ENCODE peak calls at places on chromosomes 7 and 10, in five cellular contexts. One of them, this sample, is unnamed.

GRCh38 chr7:47266799-47267198 is 315.1 kb downstream of the TNS3 start:
- DNase-seq in DND-41: no peak
- DNase-seq in mesenchymal stem cell: peak
- DNase-seq in hepatocyte: peak
- DNase-seq in HCT116: no peak
- DNase-seq in this sample: no peak

GRCh38 chr7:109246330-109247077 is 676.8 kb downstream of the DNAJB9 start:
- DNase-seq in DND-41: no peak
- DNase-seq in mesenchymal stem cell: no peak
- DNase-seq in hepatocyte: no peak
- DNase-seq in HCT116: peak
- DNase-seq in this sample: no peak

GRCh38 chr10:71933651-71934050 is 30.5 kb upstream of the CHST3 start:
- DNase-seq in DND-41: peak
- DNase-seq in mesenchymal stem cell: no peak
- DNase-seq in hepatocyte: no peak
- DNase-seq in HCT116: no peak
- DNase-seq in this sample: no peak

GRCh38 chr10:61941202-61941651 is 39.7 kb downstream of the ARID5B start:
- DNase-seq in DND-41: no peak
- DNase-seq in mesenchymal stem cell: peak
- DNase-seq in hepatocyte: no peak
- DNase-seq in HCT116: no peak
- DNase-seq in this sample: no peak

GRCh38 chr7:155644971-155645509 is 579 bp downstream of the RBM33 start:
- DNase-seq in DND-41: peak
- DNase-seq in mesenchymal stem cell: peak
- DNase-seq in hepatocyte: peak
- DNase-seq in HCT116: no peak
- DNase-seq in this sample: peak

GRCh38 chr7:89776980-89777379 is 377.3 kb upstream of the STEAP1 start:
- DNase-seq in DND-41: no peak
- DNase-seq in mesenchymal stem cell: no peak
- DNase-seq in hepatocyte: no peak
- DNase-seq in HCT116: no peak
- DNase-seq in this sample: no peak

GRCh38 chr10:114868801-114869200 is 47.2 kb downstream of the FHIP2A start:
- DNase-seq in DND-41: no peak
- DNase-seq in mesenchymal stem cell: peak
- DNase-seq in hepatocyte: no peak
- DNase-seq in HCT116: no peak
- DNase-seq in this sample: no peak

GRCh38 chr7:48101880-48102448 is 12.9 kb downstream of the UPP1 start:
- DNase-seq in DND-41: no peak
- DNase-seq in mesenchymal stem cell: no peak
- DNase-seq in hepatocyte: no peak
- DNase-seq in HCT116: no peak
- DNase-seq in this sample: peak

GRCh38 chr10:6445671-6446278 is 134.3 kb downstream of the PRKCQ start:
- DNase-seq in DND-41: peak
- DNase-seq in mesenchymal stem cell: peak
- DNase-seq in hepatocyte: peak
- DNase-seq in HCT116: peak
- DNase-seq in this sample: peak

GRCh38 chr7:143372070-143372469 is 9.1 kb upstream of the ZYX start:
- DNase-seq in DND-41: peak
- DNase-seq in mesenchymal stem cell: no peak
- DNase-seq in hepatocyte: no peak
- DNase-seq in HCT116: no peak
- DNase-seq in this sample: no peak

GRCh38 chr7:6556196-6556595 is 4.9 kb upstream of the GRID2IP start:
- DNase-seq in DND-41: no peak
- DNase-seq in mesenchymal stem cell: no peak
- DNase-seq in hepatocyte: peak
- DNase-seq in HCT116: no peak
- DNase-seq in this sample: peak

GRCh38 chr10:43202657-43203490 is 64.0 kb downstream of the RASGEF1A start:
- DNase-seq in DND-41: no peak
- DNase-seq in mesenchymal stem cell: no peak
- DNase-seq in hepatocyte: peak
- DNase-seq in HCT116: no peak
- DNase-seq in this sample: peak

GRCh38 chr7:78673272-78673671 is 780.2 kb downstream of the MAGI2 start:
- DNase-seq in DND-41: no peak
- DNase-seq in mesenchymal stem cell: no peak
- DNase-seq in hepatocyte: no peak
- DNase-seq in HCT116: no peak
- DNase-seq in this sample: no peak

GRCh38 chr10:45427305-45427955 is 53.4 kb downstream of the ALOX5 start:
- DNase-seq in DND-41: no peak
- DNase-seq in mesenchymal stem cell: no peak
- DNase-seq in hepatocyte: no peak
- DNase-seq in HCT116: no peak
- DNase-seq in this sample: no peak

GRCh38 chr7:116075351-116076145 is 45.0 kb upstream of the TFEC start:
- DNase-seq in DND-41: peak
- DNase-seq in mesenchymal stem cell: peak
- DNase-seq in hepatocyte: no peak
- DNase-seq in HCT116: no peak
- DNase-seq in this sample: no peak

GRCh38 chr10:44923611-44924010 is 12.5 kb downstream of the TMEM72 start:
- DNase-seq in DND-41: no peak
- DNase-seq in mesenchymal stem cell: no peak
- DNase-seq in hepatocyte: no peak
- DNase-seq in HCT116: no peak
- DNase-seq in this sample: no peak

GRCh38 chr10:132563485-132564248 is 26.1 kb downstream of the INPP5A start:
- DNase-seq in DND-41: no peak
- DNase-seq in mesenchymal stem cell: no peak
- DNase-seq in hepatocyte: no peak
- DNase-seq in HCT116: no peak
- DNase-seq in this sample: peak

GRCh38 chr7:17090751-17091150 is 207.7 kb upstream of the AHR start:
- DNase-seq in DND-41: no peak
- DNase-seq in mesenchymal stem cell: no peak
- DNase-seq in hepatocyte: no peak
- DNase-seq in HCT116: no peak
- DNase-seq in this sample: no peak

GRCh38 chr7:93212881-93213280 is 13.4 kb downstream of the HEPACAM2 start:
- DNase-seq in DND-41: no peak
- DNase-seq in mesenchymal stem cell: no peak
- DNase-seq in hepatocyte: no peak
- DNase-seq in HCT116: no peak
- DNase-seq in this sample: no peak

GRCh38 chr7:55478700-55479099 is 93.6 kb downstream of the VOPP1 start:
- DNase-seq in DND-41: no peak
- DNase-seq in mesenchymal stem cell: peak
- DNase-seq in hepatocyte: no peak
- DNase-seq in HCT116: no peak
- DNase-seq in this sample: no peak

GRCh38 chr10:110081914-110082313 is 74.1 kb downstream of the ADD3 start:
- DNase-seq in DND-41: no peak
- DNase-seq in mesenchymal stem cell: no peak
- DNase-seq in hepatocyte: no peak
- DNase-seq in HCT116: no peak
- DNase-seq in this sample: peak

GRCh38 chr10:129914960-129915359 is 49.1 kb downstream of the EBF3 start:
- DNase-seq in DND-41: no peak
- DNase-seq in mesenchymal stem cell: no peak
- DNase-seq in hepatocyte: no peak
- DNase-seq in HCT116: no peak
- DNase-seq in this sample: no peak

GRCh38 chr7:110620336-110620735 is 470.6 kb upstream of the LRRN3 start:
- DNase-seq in DND-41: no peak
- DNase-seq in mesenchymal stem cell: no peak
- DNase-seq in hepatocyte: no peak
- DNase-seq in HCT116: no peak
- DNase-seq in this sample: no peak

GRCh38 chr7:99312316-99313203 is 13.1 kb upstream of the ARPC1A start:
- DNase-seq in DND-41: peak
- DNase-seq in mesenchymal stem cell: peak
- DNase-seq in hepatocyte: peak
- DNase-seq in HCT116: peak
- DNase-seq in this sample: peak

GRCh38 chr7:100612730-100613446 is 548 bp downstream of the MOSPD3 start:
- DNase-seq in DND-41: peak
- DNase-seq in mesenchymal stem cell: peak
- DNase-seq in hepatocyte: peak
- DNase-seq in HCT116: no peak
- DNase-seq in this sample: peak

GRCh38 chr7:150986099-150986512 is 4.7 kb upstream of the NOS3 start:
- DNase-seq in DND-41: peak
- DNase-seq in mesenchymal stem cell: peak
- DNase-seq in hepatocyte: peak
- DNase-seq in HCT116: no peak
- DNase-seq in this sample: peak

GRCh38 chr7:66964391-66964790 is 31.0 kb downstream of the SBDS start:
- DNase-seq in DND-41: no peak
- DNase-seq in mesenchymal stem cell: peak
- DNase-seq in hepatocyte: peak
- DNase-seq in HCT116: no peak
- DNase-seq in this sample: no peak

GRCh38 chr7:74138334-74138867 is 35.8 kb upstream of the EIF4H start:
- DNase-seq in DND-41: no peak
- DNase-seq in mesenchymal stem cell: no peak
- DNase-seq in hepatocyte: no peak
- DNase-seq in HCT116: no peak
- DNase-seq in this sample: peak

GRCh38 chr7:134533288-134533771 is 6.0 kb downstream of the AKR1B10 start:
- DNase-seq in DND-41: no peak
- DNase-seq in mesenchymal stem cell: peak
- DNase-seq in hepatocyte: no peak
- DNase-seq in HCT116: no peak
- DNase-seq in this sample: no peak

GRCh38 chr7:25617219-25617618 is 388.9 kb upstream of the NPVF start:
- DNase-seq in DND-41: no peak
- DNase-seq in mesenchymal stem cell: no peak
- DNase-seq in hepatocyte: no peak
- DNase-seq in HCT116: no peak
- DNase-seq in this sample: no peak

DNA sequence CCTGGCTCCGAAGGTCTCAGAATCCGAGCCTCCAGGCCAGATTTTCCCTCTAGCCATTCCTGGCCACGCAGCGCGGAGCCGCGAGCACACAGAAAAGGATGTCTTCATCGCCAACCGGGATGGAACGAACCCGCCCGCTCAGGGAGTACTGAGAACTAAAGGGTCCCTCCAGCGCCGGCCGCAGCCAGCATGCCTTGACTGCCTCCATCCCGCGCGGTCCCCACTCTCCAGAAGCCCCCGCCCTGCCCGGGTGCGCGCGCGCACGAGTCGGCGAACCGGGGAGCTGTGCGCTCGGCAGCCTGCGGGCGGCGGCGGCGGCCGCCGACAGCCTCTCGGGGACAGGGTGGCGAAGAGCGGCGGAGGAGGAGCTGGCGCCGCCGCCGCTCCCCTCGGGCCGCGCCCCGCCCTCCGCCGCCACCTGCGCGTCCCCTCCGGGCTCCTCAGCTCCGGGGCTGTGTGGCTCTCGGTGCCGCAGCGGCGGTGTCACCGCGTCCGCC is 640 bp upstream of the GALNT17 start:
- DNase-seq in DND-41: no peak
- DNase-seq in mesenchymal stem cell: no peak
- DNase-seq in hepatocyte: peak
- DNase-seq in HCT116: no peak
- DNase-seq in this sample: peak
- H3K4me2 ChIP-seq in DND-41: no peak
- H3K4me2 ChIP-seq in mesenchymal stem cell: peak
- H3K4me2 ChIP-seq in hepatocyte: peak
- H3K4me2 ChIP-seq in HCT116: no peak
- H3K4me2 ChIP-seq in this sample: peak

GRCh38 chr10:77556990-77557601 is 80.5 kb downstream of the KCNMA1 start:
- DNase-seq in DND-41: no peak
- DNase-seq in mesenchymal stem cell: no peak
- DNase-seq in hepatocyte: no peak
- DNase-seq in HCT116: no peak
- DNase-seq in this sample: no peak

GRCh38 chr10:77553311-77553710 is 84.3 kb downstream of the KCNMA1 start:
- DNase-seq in DND-41: no peak
- DNase-seq in mesenchymal stem cell: no peak
- DNase-seq in hepatocyte: no peak
- DNase-seq in HCT116: no peak
- DNase-seq in this sample: no peak

GRCh38 chr10:77554996-77555397 is 82.6 kb downstream of the KCNMA1 start:
- DNase-seq in DND-41: no peak
- DNase-seq in mesenchymal stem cell: no peak
- DNase-seq in hepatocyte: no peak
- DNase-seq in HCT116: no peak
- DNase-seq in this sample: no peak

GRCh38 chr10:77553966-77554365 is 83.6 kb downstream of the KCNMA1 start:
- DNase-seq in DND-41: no peak
- DNase-seq in mesenchymal stem cell: no peak
- DNase-seq in hepatocyte: no peak
- DNase-seq in HCT116: no peak
- DNase-seq in this sample: no peak

GRCh38 chr10:77555591-77556212 is 81.9 kb downstream of the KCNMA1 start:
- DNase-seq in DND-41: no peak
- DNase-seq in mesenchymal stem cell: peak
- DNase-seq in hepatocyte: no peak
- DNase-seq in HCT116: no peak
- DNase-seq in this sample: no peak
- H2AFZ ChIP-seq in DND-41: no peak
- H2AFZ ChIP-seq in mesenchymal stem cell: no peak
- H2AFZ ChIP-seq in hepatocyte: no peak
- H2AFZ ChIP-seq in HCT116: no peak
- H2AFZ ChIP-seq in this sample: no peak

DNA sequence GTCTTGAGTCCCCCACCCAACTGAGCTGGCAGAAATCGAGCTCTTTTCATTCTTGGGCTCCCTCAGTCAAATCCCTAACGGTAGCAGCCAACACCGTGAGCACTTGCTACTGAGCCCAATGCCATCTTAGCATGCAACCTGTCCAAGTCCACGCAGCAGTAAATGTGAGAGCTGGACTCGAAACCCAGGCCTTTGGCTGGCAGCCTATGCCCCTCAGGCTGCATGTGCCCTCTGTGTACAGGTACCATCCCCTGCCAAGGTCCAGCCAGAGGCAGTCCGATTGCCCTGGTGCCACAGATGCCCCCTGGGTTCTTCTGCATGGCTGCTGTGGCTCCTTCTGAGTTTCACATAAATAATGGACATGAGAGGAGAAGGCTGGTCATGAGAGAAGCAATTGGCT is 1.2 kb upstream of the TMEM273 start:
- DNase-seq in DND-41: no peak
- DNase-seq in mesenchymal stem cell: no peak
- DNase-seq in hepatocyte: no peak
- DNase-seq in HCT116: no peak
- DNase-seq in this sample: no peak
- H3K27ac ChIP-seq in DND-41: no peak
- H3K27ac ChIP-seq in mesenchymal stem cell: no peak
- H3K27ac ChIP-seq in hepatocyte: no peak
- H3K27ac ChIP-seq in HCT116: no peak
- H3K27ac ChIP-seq in this sample: no peak

DNA sequence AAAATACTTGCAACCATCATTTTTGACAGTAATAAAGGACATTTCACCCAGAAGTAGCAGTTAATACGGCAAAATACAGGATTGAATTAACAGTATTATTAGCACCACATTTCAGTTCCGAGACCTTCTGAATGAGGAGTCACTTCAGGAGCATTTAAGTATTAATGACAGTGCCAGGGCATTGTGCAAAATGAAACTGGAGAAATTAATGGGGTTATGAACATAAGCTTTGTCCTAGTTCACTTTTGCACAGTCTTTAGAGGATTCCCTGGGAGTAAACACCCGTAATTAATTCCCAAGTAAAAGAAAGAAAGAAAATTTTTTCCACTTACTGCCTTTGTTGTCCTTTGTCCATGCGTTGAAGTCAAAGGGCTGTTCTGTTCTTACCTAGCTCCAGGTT is 297.5 kb upstream of the SEMA3A start:
- DNase-seq in DND-41: no peak
- DNase-seq in mesenchymal stem cell: no peak
- DNase-seq in hepatocyte: no peak
- DNase-seq in HCT116: no peak
- DNase-seq in this sample: no peak
- H3K4me2 ChIP-seq in DND-41: no peak
- H3K4me2 ChIP-seq in mesenchymal stem cell: peak
- H3K4me2 ChIP-seq in hepatocyte: peak
- H3K4me2 ChIP-seq in HCT116: no peak
- H3K4me2 ChIP-seq in this sample: no peak

This sample was measured in GM23338.